ENCODE peak calls at places on chromosomes 16 and 17, in ten cellular contexts. One of them, this sample, is unnamed.

GRCh38 chr17:79461041-79461440 is 149.8 kb downstream of the RBFOX3 start:
- DNase-seq in PC-9: no peak
- DNase-seq in ELR: peak
- DNase-seq in mucosa of gallbladder: no peak
- DNase-seq in naive thymus-derived CD8-positive, alpha-beta T cell: no peak
- DNase-seq in COR-L47: no peak
- DNase-seq in OCI-LY7: no peak
- DNase-seq in choroid plexus epithelial cell: peak
- DNase-seq in progenitor cell of endocrine pancreas: no peak
- DNase-seq in activated CD4-positive, alpha-beta T cell treated with anti-CD3 and anti-CD28 coated beads for 24 hours: no peak
- DNase-seq in this sample: no peak

GRCh38 chr17:10737168-10737622 is 7.4 kb upstream of the TMEM220 start:
- DNase-seq in PC-9: peak
- DNase-seq in OCI-LY7: no peak
- DNase-seq in ELR: peak
- DNase-seq in choroid plexus epithelial cell: peak
- DNase-seq in naive thymus-derived CD8-positive, alpha-beta T cell: no peak
- DNase-seq in activated CD4-positive, alpha-beta T cell treated with anti-CD3 and anti-CD28 coated beads for 24 hours: no peak
- DNase-seq in mucosa of gallbladder: peak
- DNase-seq in COR-L47: peak
- DNase-seq in progenitor cell of endocrine pancreas: peak
- DNase-seq in this sample: no peak

GRCh38 chr17:17940451-17940911 is 31.7 kb downstream of the TOM1L2 start:
- DNase-seq in activated CD4-positive, alpha-beta T cell treated with anti-CD3 and anti-CD28 coated beads for 24 hours: no peak
- DNase-seq in mucosa of gallbladder: no peak
- DNase-seq in choroid plexus epithelial cell: peak
- DNase-seq in progenitor cell of endocrine pancreas: no peak
- DNase-seq in naive thymus-derived CD8-positive, alpha-beta T cell: no peak
- DNase-seq in OCI-LY7: no peak
- DNase-seq in PC-9: no peak
- DNase-seq in COR-L47: no peak
- DNase-seq in ELR: no peak
- DNase-seq in this sample: no peak

GRCh38 chr17:17242246-17242645 is 5.3 kb upstream of the FLCN start:
- DNase-seq in activated CD4-positive, alpha-beta T cell treated with anti-CD3 and anti-CD28 coated beads for 24 hours: no peak
- DNase-seq in mucosa of gallbladder: no peak
- DNase-seq in naive thymus-derived CD8-positive, alpha-beta T cell: no peak
- DNase-seq in COR-L47: no peak
- DNase-seq in PC-9: no peak
- DNase-seq in ELR: no peak
- DNase-seq in choroid plexus epithelial cell: no peak
- DNase-seq in progenitor cell of endocrine pancreas: no peak
- DNase-seq in OCI-LY7: no peak
- DNase-seq in this sample: no peak

GRCh38 chr17:1746975-1747543 is 4.4 kb downstream of the SERPINF2 start:
- DNase-seq in progenitor cell of endocrine pancreas: no peak
- DNase-seq in ELR: no peak
- DNase-seq in OCI-LY7: no peak
- DNase-seq in activated CD4-positive, alpha-beta T cell treated with anti-CD3 and anti-CD28 coated beads for 24 hours: no peak
- DNase-seq in PC-9: no peak
- DNase-seq in mucosa of gallbladder: no peak
- DNase-seq in naive thymus-derived CD8-positive, alpha-beta T cell: no peak
- DNase-seq in choroid plexus epithelial cell: no peak
- DNase-seq in COR-L47: no peak
- DNase-seq in this sample: no peak

GRCh38 chr16:23959069-23959800 is 123.5 kb downstream of the PRKCB start:
- DNase-seq in OCI-LY7: peak
- DNase-seq in progenitor cell of endocrine pancreas: no peak
- DNase-seq in ELR: no peak
- DNase-seq in naive thymus-derived CD8-positive, alpha-beta T cell: no peak
- DNase-seq in activated CD4-positive, alpha-beta T cell treated with anti-CD3 and anti-CD28 coated beads for 24 hours: no peak
- DNase-seq in choroid plexus epithelial cell: no peak
- DNase-seq in mucosa of gallbladder: no peak
- DNase-seq in PC-9: no peak
- DNase-seq in COR-L47: no peak
- DNase-seq in this sample: no peak

GRCh38 chr17:42920922-42921321 is 20.3 kb downstream of the G6PC1 start:
- DNase-seq in OCI-LY7: peak
- DNase-seq in progenitor cell of endocrine pancreas: no peak
- DNase-seq in naive thymus-derived CD8-positive, alpha-beta T cell: no peak
- DNase-seq in mucosa of gallbladder: no peak
- DNase-seq in choroid plexus epithelial cell: no peak
- DNase-seq in PC-9: no peak
- DNase-seq in activated CD4-positive, alpha-beta T cell treated with anti-CD3 and anti-CD28 coated beads for 24 hours: no peak
- DNase-seq in ELR: no peak
- DNase-seq in COR-L47: peak
- DNase-seq in this sample: no peak

GRCh38 chr16:7397901-7398300 is 65.3 kb downstream of the RBFOX1 start:
- DNase-seq in ELR: peak
- DNase-seq in mucosa of gallbladder: no peak
- DNase-seq in activated CD4-positive, alpha-beta T cell treated with anti-CD3 and anti-CD28 coated beads for 24 hours: no peak
- DNase-seq in choroid plexus epithelial cell: peak
- DNase-seq in naive thymus-derived CD8-positive, alpha-beta T cell: no peak
- DNase-seq in progenitor cell of endocrine pancreas: no peak
- DNase-seq in OCI-LY7: no peak
- DNase-seq in COR-L47: no peak
- DNase-seq in PC-9: no peak
- DNase-seq in this sample: no peak

GRCh38 chr17:2853111-2853721 is 57.0 kb downstream of the RAP1GAP2 start:
- DNase-seq in PC-9: no peak
- DNase-seq in COR-L47: no peak
- DNase-seq in ELR: peak
- DNase-seq in choroid plexus epithelial cell: peak
- DNase-seq in mucosa of gallbladder: peak
- DNase-seq in activated CD4-positive, alpha-beta T cell treated with anti-CD3 and anti-CD28 coated beads for 24 hours: no peak
- DNase-seq in naive thymus-derived CD8-positive, alpha-beta T cell: peak
- DNase-seq in OCI-LY7: peak
- DNase-seq in progenitor cell of endocrine pancreas: no peak
- DNase-seq in this sample: no peak

GRCh38 chr17:49515196-49515770 is 20.2 kb downstream of the NGFR start:
- DNase-seq in mucosa of gallbladder: peak
- DNase-seq in PC-9: peak
- DNase-seq in COR-L47: no peak
- DNase-seq in OCI-LY7: no peak
- DNase-seq in naive thymus-derived CD8-positive, alpha-beta T cell: no peak
- DNase-seq in activated CD4-positive, alpha-beta T cell treated with anti-CD3 and anti-CD28 coated beads for 24 hours: no peak
- DNase-seq in choroid plexus epithelial cell: peak
- DNase-seq in progenitor cell of endocrine pancreas: no peak
- DNase-seq in ELR: peak
- DNase-seq in this sample: no peak

GRCh38 chr16:28107232-28107631 is 43.7 kb upstream of the GSG1L start:
- DNase-seq in OCI-LY7: no peak
- DNase-seq in mucosa of gallbladder: no peak
- DNase-seq in PC-9: no peak
- DNase-seq in ELR: no peak
- DNase-seq in naive thymus-derived CD8-positive, alpha-beta T cell: no peak
- DNase-seq in choroid plexus epithelial cell: no peak
- DNase-seq in activated CD4-positive, alpha-beta T cell treated with anti-CD3 and anti-CD28 coated beads for 24 hours: no peak
- DNase-seq in progenitor cell of endocrine pancreas: no peak
- DNase-seq in COR-L47: no peak
- DNase-seq in this sample: no peak

GRCh38 chr16:27350006-27350405 is 36.2 kb downstream of the IL4R start:
- DNase-seq in COR-L47: no peak
- DNase-seq in progenitor cell of endocrine pancreas: no peak
- DNase-seq in OCI-LY7: no peak
- DNase-seq in naive thymus-derived CD8-positive, alpha-beta T cell: no peak
- DNase-seq in choroid plexus epithelial cell: no peak
- DNase-seq in mucosa of gallbladder: no peak
- DNase-seq in PC-9: no peak
- DNase-seq in activated CD4-positive, alpha-beta T cell treated with anti-CD3 and anti-CD28 coated beads for 24 hours: no peak
- DNase-seq in ELR: no peak
- DNase-seq in this sample: no peak

GRCh38 chr17:7293821-7294613 is 422 bp downstream of the YBX2 start:
- DNase-seq in PC-9: no peak
- DNase-seq in ELR: no peak
- DNase-seq in choroid plexus epithelial cell: no peak
- DNase-seq in activated CD4-positive, alpha-beta T cell treated with anti-CD3 and anti-CD28 coated beads for 24 hours: no peak
- DNase-seq in naive thymus-derived CD8-positive, alpha-beta T cell: peak
- DNase-seq in COR-L47: no peak
- DNase-seq in mucosa of gallbladder: peak
- DNase-seq in progenitor cell of endocrine pancreas: peak
- DNase-seq in OCI-LY7: no peak
- DNase-seq in this sample: no peak

GRCh38 chr16:6106061-6106460 is 1008.5 kb upstream of the EEF2KMT start:
- DNase-seq in mucosa of gallbladder: no peak
- DNase-seq in activated CD4-positive, alpha-beta T cell treated with anti-CD3 and anti-CD28 coated beads for 24 hours: no peak
- DNase-seq in naive thymus-derived CD8-positive, alpha-beta T cell: no peak
- DNase-seq in COR-L47: no peak
- DNase-seq in progenitor cell of endocrine pancreas: no peak
- DNase-seq in choroid plexus epithelial cell: no peak
- DNase-seq in PC-9: no peak
- DNase-seq in OCI-LY7: no peak
- DNase-seq in ELR: no peak
- DNase-seq in this sample: no peak

GRCh38 chr17:75764711-75765421 is at the start of gene GALK1:
- DNase-seq in choroid plexus epithelial cell: peak
- DNase-seq in progenitor cell of endocrine pancreas: peak
- DNase-seq in PC-9: peak
- DNase-seq in naive thymus-derived CD8-positive, alpha-beta T cell: peak
- DNase-seq in mucosa of gallbladder: peak
- DNase-seq in OCI-LY7: peak
- DNase-seq in activated CD4-positive, alpha-beta T cell treated with anti-CD3 and anti-CD28 coated beads for 24 hours: peak
- DNase-seq in ELR: peak
- DNase-seq in COR-L47: peak
- DNase-seq in this sample: peak

GRCh38 chr16:88285514-88285822 is 97.3 kb upstream of the ZNF469 start:
- DNase-seq in OCI-LY7: no peak
- DNase-seq in naive thymus-derived CD8-positive, alpha-beta T cell: no peak
- DNase-seq in PC-9: no peak
- DNase-seq in ELR: no peak
- DNase-seq in activated CD4-positive, alpha-beta T cell treated with anti-CD3 and anti-CD28 coated beads for 24 hours: no peak
- DNase-seq in COR-L47: no peak
- DNase-seq in mucosa of gallbladder: no peak
- DNase-seq in progenitor cell of endocrine pancreas: no peak
- DNase-seq in choroid plexus epithelial cell: no peak
- DNase-seq in this sample: no peak

GRCh38 chr16:57878586-57878985 is 76.3 kb upstream of the KIFC3 start:
- DNase-seq in mucosa of gallbladder: no peak
- DNase-seq in progenitor cell of endocrine pancreas: no peak
- DNase-seq in choroid plexus epithelial cell: no peak
- DNase-seq in naive thymus-derived CD8-positive, alpha-beta T cell: no peak
- DNase-seq in PC-9: no peak
- DNase-seq in ELR: no peak
- DNase-seq in OCI-LY7: no peak
- DNase-seq in activated CD4-positive, alpha-beta T cell treated with anti-CD3 and anti-CD28 coated beads for 24 hours: no peak
- DNase-seq in COR-L47: no peak
- DNase-seq in this sample: no peak

GRCh38 chr17:10210151-10210574 is 11.8 kb upstream of the GAS7 start:
- DNase-seq in OCI-LY7: no peak
- DNase-seq in PC-9: peak
- DNase-seq in activated CD4-positive, alpha-beta T cell treated with anti-CD3 and anti-CD28 coated beads for 24 hours: no peak
- DNase-seq in naive thymus-derived CD8-positive, alpha-beta T cell: no peak
- DNase-seq in COR-L47: no peak
- DNase-seq in choroid plexus epithelial cell: peak
- DNase-seq in ELR: no peak
- DNase-seq in mucosa of gallbladder: no peak
- DNase-seq in progenitor cell of endocrine pancreas: no peak
- DNase-seq in this sample: no peak